ENCODE peak calls at places on chromosomes 2 and 18, in eight cellular contexts. X is uterus, V is A549, N is neural progenitor cell, M is hepatocyte, O is A673, T is SJSA1, Z is psoas muscle. E is an unnamed sample. For H3K9me3, the result is how much of the 10 kb centered on the place peaks cover.

GRCh38 chr2:97731274-97732050 is 18.1 kb downstream of the ZAP70 start:
- DNase-seq in X (no peak), V (no peak), N (no peak), M (no peak), O (no peak), T (no peak), Z (no peak), E (peak)

GRCh38 chr2:32632089-32632488 is 4.2 kb downstream of the TTC27 start:
- DNase-seq in X (no peak), V (peak), N (no peak), M (no peak), O (peak), T (no peak), Z (no peak), E (no peak)

GRCh38 chr2:150470435-150470834 is 17.0 kb downstream of the RND3 start:
- DNase-seq in X (no peak), V (no peak), N (no peak), M (peak), O (no peak), T (no peak), Z (no peak), E (no peak)

GRCh38 chr2:237980751-237981150 is 13.9 kb downstream of the UBE2F start:
- DNase-seq in X (no peak), V (no peak), N (no peak), M (no peak), O (no peak), T (no peak), Z (no peak), E (no peak)

GRCh38 chr2:103289101-103289725 is 527.4 kb downstream of the TMEM182 start:
- DNase-seq in X (no peak), V (no peak), N (peak), M (no peak), O (no peak), T (no peak), Z (no peak), E (no peak)

GRCh38 chr2:127365211-127365643 is 22.5 kb downstream of the MAP3K2 start:
- DNase-seq in X (no peak), V (no peak), N (peak), M (no peak), O (peak), T (no peak), Z (no peak), E (no peak)

GRCh38 chr2:201907128-201907886 is 101.0 kb downstream of the CDK15 start:
- DNase-seq in X (no peak), V (no peak), N (no peak), M (no peak), O (no peak), T (no peak), Z (no peak), E (no peak)

GRCh38 chr2:230671117-230671516 is 41.5 kb upstream of the CAB39 start:
- DNase-seq in X (no peak), V (no peak), N (no peak), M (no peak), O (no peak), T (no peak), Z (no peak), E (no peak)

GRCh38 chr2:125070726-125071505 is 1045.8 kb downstream of the CNTNAP5 start:
- DNase-seq in X (no peak), V (no peak), N (no peak), M (no peak), O (no peak), T (no peak), Z (no peak), E (no peak)

GRCh38 chr2:94956797-94957391 is 68.6 kb upstream of the MAL start:
- DNase-seq in X (no peak), V (peak), N (no peak), M (no peak), O (peak), T (no peak), Z (no peak), E (peak)

GRCh38 chr2:53452957-53453748 is 314.5 kb upstream of the CHAC2 start:
- DNase-seq in X (no peak), V (no peak), N (no peak), M (peak), O (no peak), T (no peak), Z (no peak), E (no peak)

GRCh38 chr18:43092539-43092938 is 22.9 kb downstream of the RIT2 start:
- DNase-seq in X (no peak), V (no peak), N (no peak), M (no peak), O (no peak), T (no peak), Z (no peak), E (no peak)

GRCh38 chr18:56576826-56577573 is 61.4 kb downstream of the TXNL1 start:
- DNase-seq in X (no peak), V (no peak), N (no peak), M (peak), O (peak), T (no peak), Z (no peak), E (no peak)

GRCh38 chr2:18790465-18791171 is 201.2 kb upstream of the NT5C1B start:
- DNase-seq in X (no peak), V (no peak), N (no peak), M (no peak), O (no peak), T (no peak), Z (no peak), E (no peak)

GRCh38 chr2:203928849-203929248 is 7.7 kb upstream of the ICOS start:
- DNase-seq in X (no peak), V (no peak), N (no peak), M (no peak), O (peak), T (no peak), Z (no peak), E (no peak)

GRCh38 chr2:150610670-150611279 is 123.3 kb upstream of the RND3 start:
- DNase-seq in X (no peak), V (peak), N (peak), M (peak), O (peak), T (no peak), Z (no peak), E (peak)

GRCh38 chr18:70046207-70046606 is 98.5 kb upstream of the CD226 start:
- DNase-seq in X (no peak), V (no peak), N (no peak), M (no peak), O (no peak), T (no peak), Z (no peak), E (no peak)

GRCh38 chr2:218006741-218007140 is 3.9 kb upstream of the TNS1 start:
- DNase-seq in X (peak), V (peak), N (no peak), M (peak), O (no peak), T (no peak), Z (no peak), E (no peak)

GRCh38 chr2:64987963-64988419 is 1.2 kb upstream of the SLC1A4 start:
- DNase-seq in X (no peak), V (no peak), N (no peak), M (no peak), O (peak), T (no peak), Z (no peak), E (no peak)

GRCh38 chr2:239737144-239737463 is 288.0 kb downstream of the NDUFA10 start:
- DNase-seq in X (no peak), V (no peak), N (no peak), M (no peak), O (no peak), T (no peak), Z (no peak), E (no peak)
- H3K9me3 ChIP-seq in X (under half), V (under half), N (under half), M (under half), O (under half), T (under half), Z (under half), E (under half)

GRCh38 chr2:39362595-39362994 is 74.5 kb downstream of the MAP4K3 start:
- DNase-seq in X (no peak), V (no peak), N (no peak), M (no peak), O (no peak), T (no peak), Z (no peak), E (no peak)

GRCh38 chr2:39356922-39357639 is 80.0 kb downstream of the MAP4K3 start:
- DNase-seq in X (no peak), V (no peak), N (no peak), M (no peak), O (no peak), T (no peak), Z (no peak), E (no peak)

GRCh38 chr2:39361511-39361910 is 75.6 kb downstream of the MAP4K3 start:
- DNase-seq in X (no peak), V (no peak), N (no peak), M (no peak), O (no peak), T (no peak), Z (no peak), E (no peak)

GRCh38 chr2:39359453-39360038 is 77.5 kb downstream of the MAP4K3 start:
- DNase-seq in X (no peak), V (peak), N (no peak), M (no peak), O (no peak), T (no peak), Z (no peak), E (no peak)
- H3K4me3 ChIP-seq in X (no peak), V (no peak), N (no peak), M (no peak), O (no peak), T (no peak), Z (no peak), E (no peak)

DNA sequence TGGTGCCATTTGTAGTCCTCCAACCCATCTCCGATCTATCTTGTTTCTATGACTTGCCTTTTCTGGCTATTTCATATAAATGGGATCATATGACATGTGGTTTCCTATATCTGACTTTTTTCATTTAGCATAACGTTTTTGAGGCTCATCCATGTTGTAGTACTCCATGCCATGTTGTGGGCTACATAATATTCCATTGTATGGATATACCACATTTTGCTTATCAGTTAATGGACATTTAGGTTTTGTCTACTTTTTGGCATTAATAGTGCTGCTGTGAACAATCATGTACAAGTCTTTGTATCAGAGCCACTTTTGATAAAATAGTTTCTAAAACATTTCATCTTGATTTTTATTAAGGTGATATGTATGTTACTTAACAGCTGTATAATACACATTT is 7.4 kb downstream of the CEBPZOS start:
- DNase-seq in X (no peak), V (no peak), N (no peak), M (no peak), O (no peak), T (no peak), Z (no peak), E (no peak)
- H3K9me3 ChIP-seq in X (under half), V (under half), N (under half), M (under half), O (under half), T (under half), Z (under half), E (under half)

GRCh38 chr18:61643884-61644647 is 248.7 kb downstream of the RNF152 start:
- DNase-seq in X (no peak), V (no peak), N (no peak), M (no peak), O (no peak), T (no peak), Z (no peak), E (no peak)
- H3K4me3 ChIP-seq in X (no peak), V (no peak), N (no peak), M (no peak), O (no peak), T (no peak), Z (no peak), E (no peak)